ENCODE peak calls at places on chromosome 18, in eight cellular contexts. One of them, this sample, is unnamed.

GRCh38 chr18:63253428-63254372 is 65.9 kb downstream of the BCL2 start:
- DNase-seq in GM20000: no peak
- DNase-seq in activated CD8-positive, alpha-beta T cell treated with anti-CD3 and anti-CD28 coated beads, Interleukin-2, amount 10 ng/mL, durations not matched to agents 7 days and 5 days: no peak
- DNase-seq in RWPE1: no peak
- DNase-seq in non-pigmented ciliary epithelial cell: no peak
- DNase-seq in WERI-Rb-1: no peak
- DNase-seq in uterus: no peak
- DNase-seq in LHCN-M2: peak
- DNase-seq in this sample: no peak

GRCh38 chr18:44685296-44685695 is 4.6 kb downstream of the SETBP1 start:
- DNase-seq in GM20000: no peak
- DNase-seq in activated CD8-positive, alpha-beta T cell treated with anti-CD3 and anti-CD28 coated beads, Interleukin-2, amount 10 ng/mL, durations not matched to agents 7 days and 5 days: no peak
- DNase-seq in RWPE1: no peak
- DNase-seq in non-pigmented ciliary epithelial cell: no peak
- DNase-seq in WERI-Rb-1: peak
- DNase-seq in uterus: no peak
- DNase-seq in LHCN-M2: no peak
- DNase-seq in this sample: no peak

GRCh38 chr18:79136742-79137141 is 67.5 kb downstream of the ATP9B start:
- DNase-seq in GM20000: no peak
- DNase-seq in activated CD8-positive, alpha-beta T cell treated with anti-CD3 and anti-CD28 coated beads, Interleukin-2, amount 10 ng/mL, durations not matched to agents 7 days and 5 days: no peak
- DNase-seq in RWPE1: no peak
- DNase-seq in non-pigmented ciliary epithelial cell: no peak
- DNase-seq in WERI-Rb-1: no peak
- DNase-seq in uterus: no peak
- DNase-seq in LHCN-M2: no peak
- DNase-seq in this sample: no peak

GRCh38 chr18:33495278-33495677 is 54.8 kb upstream of the CCDC178 start:
- DNase-seq in GM20000: peak
- DNase-seq in activated CD8-positive, alpha-beta T cell treated with anti-CD3 and anti-CD28 coated beads, Interleukin-2, amount 10 ng/mL, durations not matched to agents 7 days and 5 days: no peak
- DNase-seq in RWPE1: peak
- DNase-seq in non-pigmented ciliary epithelial cell: peak
- DNase-seq in WERI-Rb-1: peak
- DNase-seq in uterus: no peak
- DNase-seq in LHCN-M2: no peak
- DNase-seq in this sample: no peak

GRCh38 chr18:56221195-56222065 is 417.0 kb downstream of the TXNL1 start:
- DNase-seq in GM20000: no peak
- DNase-seq in activated CD8-positive, alpha-beta T cell treated with anti-CD3 and anti-CD28 coated beads, Interleukin-2, amount 10 ng/mL, durations not matched to agents 7 days and 5 days: no peak
- DNase-seq in RWPE1: no peak
- DNase-seq in non-pigmented ciliary epithelial cell: no peak
- DNase-seq in WERI-Rb-1: peak
- DNase-seq in uterus: no peak
- DNase-seq in LHCN-M2: no peak
- DNase-seq in this sample: no peak

GRCh38 chr18:45521777-45522176 is 93.5 kb upstream of the SLC14A2 start:
- DNase-seq in GM20000: peak
- DNase-seq in activated CD8-positive, alpha-beta T cell treated with anti-CD3 and anti-CD28 coated beads, Interleukin-2, amount 10 ng/mL, durations not matched to agents 7 days and 5 days: no peak
- DNase-seq in RWPE1: no peak
- DNase-seq in non-pigmented ciliary epithelial cell: no peak
- DNase-seq in WERI-Rb-1: no peak
- DNase-seq in uterus: peak
- DNase-seq in LHCN-M2: peak
- DNase-seq in this sample: no peak

GRCh38 chr18:35085450-35086032 is 44.3 kb downstream of the MAPRE2 start:
- DNase-seq in GM20000: no peak
- DNase-seq in activated CD8-positive, alpha-beta T cell treated with anti-CD3 and anti-CD28 coated beads, Interleukin-2, amount 10 ng/mL, durations not matched to agents 7 days and 5 days: no peak
- DNase-seq in RWPE1: no peak
- DNase-seq in non-pigmented ciliary epithelial cell: no peak
- DNase-seq in WERI-Rb-1: no peak
- DNase-seq in uterus: no peak
- DNase-seq in LHCN-M2: no peak
- DNase-seq in this sample: no peak

GRCh38 chr18:34965511-34965910 is 75.7 kb upstream of the MAPRE2 start:
- DNase-seq in GM20000: no peak
- DNase-seq in activated CD8-positive, alpha-beta T cell treated with anti-CD3 and anti-CD28 coated beads, Interleukin-2, amount 10 ng/mL, durations not matched to agents 7 days and 5 days: no peak
- DNase-seq in RWPE1: no peak
- DNase-seq in non-pigmented ciliary epithelial cell: no peak
- DNase-seq in WERI-Rb-1: no peak
- DNase-seq in uterus: no peak
- DNase-seq in LHCN-M2: no peak
- DNase-seq in this sample: no peak

GRCh38 chr18:80143876-80144275 is 34.8 kb downstream of the ADNP2 start:
- DNase-seq in GM20000: no peak
- DNase-seq in activated CD8-positive, alpha-beta T cell treated with anti-CD3 and anti-CD28 coated beads, Interleukin-2, amount 10 ng/mL, durations not matched to agents 7 days and 5 days: no peak
- DNase-seq in RWPE1: no peak
- DNase-seq in non-pigmented ciliary epithelial cell: peak
- DNase-seq in WERI-Rb-1: no peak
- DNase-seq in uterus: no peak
- DNase-seq in LHCN-M2: peak
- DNase-seq in this sample: no peak

GRCh38 chr18:74282359-74283254 is 9.2 kb downstream of the CYB5A start:
- DNase-seq in GM20000: no peak
- DNase-seq in activated CD8-positive, alpha-beta T cell treated with anti-CD3 and anti-CD28 coated beads, Interleukin-2, amount 10 ng/mL, durations not matched to agents 7 days and 5 days: no peak
- DNase-seq in RWPE1: no peak
- DNase-seq in non-pigmented ciliary epithelial cell: no peak
- DNase-seq in WERI-Rb-1: no peak
- DNase-seq in uterus: no peak
- DNase-seq in LHCN-M2: no peak
- DNase-seq in this sample: no peak

GRCh38 chr18:52220062-52220591 is 119.9 kb upstream of the DCC start:
- DNase-seq in GM20000: no peak
- DNase-seq in activated CD8-positive, alpha-beta T cell treated with anti-CD3 and anti-CD28 coated beads, Interleukin-2, amount 10 ng/mL, durations not matched to agents 7 days and 5 days: no peak
- DNase-seq in RWPE1: no peak
- DNase-seq in non-pigmented ciliary epithelial cell: no peak
- DNase-seq in WERI-Rb-1: no peak
- DNase-seq in uterus: no peak
- DNase-seq in LHCN-M2: no peak
- DNase-seq in this sample: no peak

GRCh38 chr18:49613741-49614151 is 51.9 kb downstream of the LIPG start:
- DNase-seq in GM20000: no peak
- DNase-seq in activated CD8-positive, alpha-beta T cell treated with anti-CD3 and anti-CD28 coated beads, Interleukin-2, amount 10 ng/mL, durations not matched to agents 7 days and 5 days: no peak
- DNase-seq in RWPE1: no peak
- DNase-seq in non-pigmented ciliary epithelial cell: no peak
- DNase-seq in WERI-Rb-1: no peak
- DNase-seq in uterus: no peak
- DNase-seq in LHCN-M2: no peak
- DNase-seq in this sample: no peak

This sample was measured in heart left ventricle.